ENCODE peak calls at places on chromosome 2, in six cellular contexts. W is HL-60, E is stomach, C is SK-N-SH, X is Panc1, P is HCT116. K is an unnamed sample. For H3K27me3, the result is how much of the 10 kb centered on the place peaks cover.

GRCh38 chr2:113057127-113057526 is 1.9 kb upstream of the IL36RN start:
- DNase-seq in E (no peak), X (no peak), W (no peak), P (no peak), C (no peak), K (no peak)

GRCh38 chr2:180240774-180241173 is 233.7 kb upstream of the CWC22 start:
- DNase-seq in C (no peak), E (no peak), P (peak), X (peak), W (no peak), K (no peak)

GRCh38 chr2:41937464-41937861 is 110.4 kb upstream of the PKDCC start:
- DNase-seq in C (peak), P (no peak), W (no peak), X (no peak), E (no peak), K (no peak)

GRCh38 chr2:236568068-236568921 is 1.3 kb upstream of the ACKR3 start:
- DNase-seq in C (peak), X (no peak), P (no peak), W (no peak), E (peak), K (peak)

GRCh38 chr2:162591403-162592083 is 247.0 kb downstream of the KCNH7 start:
- DNase-seq in E (no peak), P (no peak), W (no peak), C (no peak), X (no peak), K (no peak)

GRCh38 chr2:73892631-73893329 is at the start of gene ACTG2:
- DNase-seq in X (no peak), C (no peak), P (no peak), W (no peak), E (no peak), K (no peak)

GRCh38 chr2:120809576-120810440 is 74.1 kb downstream of the GLI2 start:
- DNase-seq in P (no peak), W (no peak), X (no peak), C (no peak), E (no peak), K (no peak)

GRCh38 chr2:134193006-134193405 is 60.9 kb upstream of the MGAT5 start:
- DNase-seq in E (no peak), C (no peak), P (no peak), X (no peak), W (no peak), K (no peak)

GRCh38 chr2:200540793-200541192 is 14.8 kb downstream of the SGO2 start:
- DNase-seq in W (no peak), X (no peak), C (no peak), E (no peak), P (no peak), K (no peak)

GRCh38 chr2:219023045-219023605 is 18.2 kb downstream of the CFAP65 start:
- DNase-seq in X (no peak), P (no peak), W (no peak), C (no peak), E (no peak), K (no peak)
- H3K27me3 ChIP-seq in X (under half), P (under half), W (under half), C (under half), E (under half), K (under half)

GRCh38 chr2:53770264-53770663 is 2.7 kb downstream of the CHAC2 start:
- DNase-seq in P (no peak), W (no peak), E (no peak), C (no peak), X (no peak), K (no peak)

GRCh38 chr2:53768233-53768542 is 584 bp downstream of the CHAC2 start:
- DNase-seq in C (no peak), X (no peak), E (no peak), P (no peak), W (no peak), K (no peak)

GRCh38 chr2:53769318-53769945 is 1.8 kb downstream of the CHAC2 start:
- DNase-seq in C (no peak), X (no peak), W (no peak), E (no peak), P (no peak), K (no peak)

GRCh38 chr2:53765749-53766148 is 1.9 kb upstream of the CHAC2 start:
- DNase-seq in P (no peak), C (no peak), E (no peak), X (no peak), W (no peak), K (no peak)

DNA sequence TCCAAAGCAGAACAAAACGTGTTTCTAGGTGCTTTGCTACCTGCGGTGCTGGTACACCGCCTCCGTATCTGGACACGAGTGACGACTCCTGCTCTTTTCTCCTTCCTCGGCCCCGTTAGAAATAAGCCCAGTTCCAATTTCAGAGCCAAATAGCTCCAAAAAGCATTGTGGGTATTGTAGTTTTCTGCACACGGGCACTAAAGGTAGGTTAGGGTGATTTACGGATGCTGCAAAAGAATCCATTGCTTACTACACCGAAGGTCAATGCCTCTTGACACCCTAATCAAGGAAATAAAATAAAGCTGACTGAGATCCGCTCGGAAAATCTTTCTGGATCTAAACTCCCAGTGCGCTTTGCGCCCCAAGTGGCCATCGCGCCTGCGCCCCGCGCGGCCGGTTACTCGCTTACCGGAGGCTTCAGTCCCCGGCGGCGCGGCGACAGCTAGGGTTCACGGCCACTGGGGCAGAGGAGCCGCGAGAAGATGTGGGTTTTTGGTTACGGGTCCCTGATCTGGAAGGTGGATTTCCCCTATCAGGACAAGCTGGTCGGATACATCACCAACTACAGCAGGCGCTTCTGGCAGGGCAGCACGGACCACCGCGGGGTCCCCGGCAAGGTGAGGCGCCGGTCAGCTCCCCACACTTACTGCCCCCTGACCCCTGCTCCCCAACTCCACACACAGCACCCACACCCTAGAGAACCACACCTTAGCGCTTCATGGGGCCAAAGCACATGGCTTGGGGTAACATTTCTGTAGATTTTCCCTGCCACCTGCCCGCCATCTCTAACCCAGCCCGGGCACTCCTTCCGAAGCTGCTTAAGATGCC is at the start of gene CHAC2:
- DNase-seq in X (peak), C (peak), P (peak), W (peak), E (peak), K (peak)
- TF ChIP-seq POLR2AphosphoS5 in X (peak), C (peak), P (peak), W (peak), E (peak), K (no peak)

GRCh38 chr2:68739261-68740183 is 4.9 kb downstream of the ARHGAP25 start:
- DNase-seq in C (no peak), P (no peak), E (no peak), X (no peak), W (no peak), K (no peak)

GRCh38 chr2:68741805-68742306 is 7.2 kb downstream of the ARHGAP25 start:
- DNase-seq in P (no peak), X (no peak), E (no peak), C (no peak), W (peak), K (no peak)

GRCh38 chr2:68741238-68741637 is 6.6 kb downstream of the ARHGAP25 start:
- DNase-seq in E (no peak), X (no peak), W (no peak), C (no peak), P (no peak), K (no peak)

GRCh38 chr2:68742638-68743037 is 8.0 kb downstream of the ARHGAP25 start:
- DNase-seq in C (no peak), P (no peak), E (no peak), X (no peak), W (no peak), K (no peak)

DNA sequence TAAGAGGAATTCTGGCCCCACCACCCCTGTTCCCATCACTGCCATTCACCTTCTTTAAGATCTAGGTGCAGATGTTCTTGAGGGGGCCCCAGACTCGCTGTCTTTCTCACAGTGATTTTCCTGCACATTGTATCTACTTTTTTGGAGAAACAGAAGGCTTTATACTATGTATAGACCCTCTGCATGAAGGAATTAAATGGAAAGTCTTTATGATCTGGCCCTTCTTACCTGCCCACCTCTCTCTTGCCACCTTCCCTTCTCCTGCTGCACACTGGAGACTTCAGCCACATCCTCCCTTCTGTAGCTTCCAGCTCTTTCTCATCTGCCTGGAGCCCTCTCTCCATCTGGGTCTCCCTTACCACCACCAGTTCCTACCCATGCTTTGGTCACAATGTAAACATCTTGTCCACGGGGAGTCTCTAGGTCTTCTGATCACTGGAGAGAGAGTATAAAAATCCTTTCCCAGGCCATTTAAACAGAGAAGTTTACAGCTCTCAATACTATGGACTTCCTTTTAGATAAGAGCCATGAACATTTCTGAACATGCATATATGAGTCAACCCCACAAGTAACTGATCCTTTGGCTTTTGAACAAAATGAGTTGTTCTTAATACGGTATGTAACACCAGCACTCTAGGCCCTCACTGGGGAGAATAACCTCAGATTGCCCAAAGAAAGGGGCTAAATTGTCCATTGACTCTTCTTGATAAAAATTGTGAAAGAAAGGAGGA is 5.7 kb downstream of the ARHGAP25 start:
- DNase-seq in E (no peak), X (no peak), C (no peak), P (no peak), W (no peak), K (no peak)
- H3K27me3 ChIP-seq in E (under half), X (under half), C (under half), P (under half), W (under half), K (under half)

GRCh38 chr2:233141888-233142287 is 81.7 kb downstream of the INPP5D start:
- DNase-seq in P (no peak), C (no peak), W (no peak), X (no peak), E (no peak), K (no peak)

GRCh38 chr2:233142355-233142897 is 82.3 kb downstream of the INPP5D start:
- DNase-seq in X (no peak), C (no peak), W (no peak), P (no peak), E (no peak), K (no peak)

GRCh38 chr2:233146194-233146593 is 86.1 kb downstream of the INPP5D start:
- DNase-seq in E (no peak), P (no peak), C (no peak), W (no peak), X (no peak), K (no peak)

GRCh38 chr2:233145726-233146125 is 85.6 kb downstream of the INPP5D start:
- DNase-seq in P (no peak), W (no peak), C (no peak), X (no peak), E (no peak), K (no peak)

GRCh38 chr2:233143700-233144331 is 83.7 kb downstream of the INPP5D start:
- DNase-seq in W (no peak), C (no peak), X (no peak), P (no peak), E (no peak), K (no peak)
- TF ChIP-seq POLR2AphosphoS5 in W (no peak), C (no peak), X (no peak), P (no peak), E (no peak), K (no peak)

K was measured in breast epithelium.